ENCODE peak calls at places on chromosomes 2 and 18, in four cellular contexts. K is K562, N is GM12891, T is H1. D is an unnamed sample.

GRCh38 chr2:169641464-169641863 is 52.7 kb downstream of the CFAP210 start:
- DNase-seq in K (no peak), T (no peak), N (no peak), D (no peak)

GRCh38 chr2:157792345-157793052 is 83.6 kb downstream of the ACVR1 start:
- DNase-seq in T (no peak), N (no peak), K (peak; percentile 48), D (no peak)

GRCh38 chr18:61822879-61823278 is 69.9 kb downstream of the RNF152 start:
- DNase-seq in T (no peak), K (no peak), N (no peak), D (no peak)

GRCh38 chr18:1353025-1353424 is 448.4 kb downstream of the ADCYAP1 start:
- DNase-seq in N (no peak), K (no peak), T (no peak), D (no peak)

GRCh38 chr2:201633862-201634261 is 9.4 kb downstream of the TMEM237 start:
- DNase-seq in N (no peak), K (no peak), T (no peak), D (no peak)

GRCh38 chr2:99545622-99546021 is 55.8 kb upstream of the REV1 start:
- DNase-seq in K (no peak), T (no peak), N (no peak), D (no peak)

GRCh38 chr2:238820909-238821308 is 27.0 kb upstream of the TWIST2 start:
- DNase-seq in T (no peak), N (no peak), K (no peak), D (no peak)

GRCh38 chr2:33477473-33478468 is 1.3 kb downstream of the RASGRP3 start:
- DNase-seq in N (no peak), K (peak; percentile 68), T (no peak), D (no peak)

GRCh38 chr2:201880620-201881381 is 74.5 kb downstream of the CDK15 start:
- DNase-seq in N (no peak), K (peak; percentile 38), T (no peak), D (no peak)

GRCh38 chr2:241768251-241768711 is 8.3 kb upstream of the GAL3ST2 start:
- DNase-seq in N (no peak), T (peak; percentile 44), K (no peak), D (no peak)

GRCh38 chr2:241092677-241093076 is 9.4 kb downstream of the MTERF4 start:
- DNase-seq in N (no peak), T (no peak), K (no peak), D (no peak)

GRCh38 chr2:25669520-25669919 is 3.9 kb downstream of the DTNB start:
- DNase-seq in N (no peak), T (peak; percentile 61), K (no peak), D (no peak)

GRCh38 chr2:199471443-199472057 is 13.8 kb upstream of the SATB2 start:
- DNase-seq in K (peak; percentile 78), N (no peak), T (peak; percentile 94), D (no peak)

GRCh38 chr2:62501794-62502500 is 4.0 kb downstream of the TMEM17 start:
- DNase-seq in K (peak; percentile 52), N (no peak), T (no peak), D (no peak)

GRCh38 chr2:79512442-79513401 is at the start of gene CTNNA2:
- DNase-seq in N (peak; percentile 78), T (peak; percentile 89), K (peak; percentile 80), D (peak; percentile 27)

DNA sequence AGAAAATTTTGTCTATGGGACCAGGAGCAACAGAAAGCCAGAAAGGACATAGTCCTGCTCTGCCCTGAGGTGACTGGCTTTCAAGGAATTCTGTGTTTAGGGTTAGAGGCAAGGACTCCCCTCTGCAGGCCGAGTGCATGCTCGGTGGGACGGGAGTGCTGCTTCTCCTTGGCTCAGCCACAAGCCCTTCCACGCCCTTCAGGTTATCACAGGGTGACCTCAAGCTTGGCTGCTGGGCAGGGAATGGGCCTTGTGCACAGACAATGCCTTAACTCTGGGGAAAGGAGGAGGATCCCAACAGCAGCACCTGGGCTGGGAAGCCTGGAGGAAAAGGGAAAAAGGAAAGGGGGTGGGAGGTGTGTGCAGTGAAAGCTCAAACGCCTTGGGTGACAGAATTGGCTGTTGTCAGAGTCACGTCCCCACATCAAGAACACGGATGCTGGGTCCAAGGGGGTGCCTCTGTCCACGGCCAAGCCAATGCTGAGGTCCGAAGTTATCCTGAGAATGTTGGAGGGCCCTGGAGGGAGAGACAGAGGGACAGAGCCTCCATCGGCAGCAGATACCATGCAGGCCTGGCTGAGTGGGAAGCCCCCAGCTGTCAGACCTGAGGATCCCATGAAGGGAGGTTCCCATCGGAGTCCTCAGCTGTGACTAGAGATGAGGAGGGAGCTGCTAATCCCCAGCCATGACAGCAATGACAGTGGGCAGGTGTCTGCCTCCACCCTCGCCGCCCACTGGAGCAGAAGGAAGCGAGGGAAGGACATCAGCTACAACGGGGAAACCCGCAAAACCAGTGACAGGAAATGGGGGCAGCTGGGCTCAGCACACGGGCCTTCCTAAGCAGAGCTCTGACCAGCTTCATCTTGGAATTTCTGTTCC is 32.5 kb downstream of the FAM178B start:
- DNase-seq in K (no peak), N (no peak), T (no peak), D (no peak)
- TF ChIP-seq TAF1 in K (no peak), N (no peak), T (no peak), D (no peak)

GRCh38 chr18:48951448-48952286 is 902 bp upstream of the SMAD7 start:
- DNase-seq in K (peak; percentile 82), T (peak; percentile 76), N (peak; percentile 79), D (peak; percentile 68)
- TF ChIP-seq POLR2A in K (no peak), T (no peak), N (no peak), D (peak; percentile 64)

GRCh38 chr2:11024687-11025086 is 113.0 kb downstream of the KCNF1 start:
- DNase-seq in N (no peak), K (no peak), T (peak; percentile 2), D (no peak)

GRCh38 chr2:11028407-11028916 is 116.7 kb downstream of the KCNF1 start:
- DNase-seq in N (no peak), K (no peak), T (no peak), D (no peak)

GRCh38 chr2:11027195-11027594 is 115.5 kb downstream of the KCNF1 start:
- DNase-seq in N (no peak), K (no peak), T (no peak), D (no peak)

GRCh38 chr2:11024010-11024615 is 112.4 kb downstream of the KCNF1 start:
- DNase-seq in K (peak; percentile 8), N (no peak), T (peak; percentile 44), D (no peak)

DNA sequence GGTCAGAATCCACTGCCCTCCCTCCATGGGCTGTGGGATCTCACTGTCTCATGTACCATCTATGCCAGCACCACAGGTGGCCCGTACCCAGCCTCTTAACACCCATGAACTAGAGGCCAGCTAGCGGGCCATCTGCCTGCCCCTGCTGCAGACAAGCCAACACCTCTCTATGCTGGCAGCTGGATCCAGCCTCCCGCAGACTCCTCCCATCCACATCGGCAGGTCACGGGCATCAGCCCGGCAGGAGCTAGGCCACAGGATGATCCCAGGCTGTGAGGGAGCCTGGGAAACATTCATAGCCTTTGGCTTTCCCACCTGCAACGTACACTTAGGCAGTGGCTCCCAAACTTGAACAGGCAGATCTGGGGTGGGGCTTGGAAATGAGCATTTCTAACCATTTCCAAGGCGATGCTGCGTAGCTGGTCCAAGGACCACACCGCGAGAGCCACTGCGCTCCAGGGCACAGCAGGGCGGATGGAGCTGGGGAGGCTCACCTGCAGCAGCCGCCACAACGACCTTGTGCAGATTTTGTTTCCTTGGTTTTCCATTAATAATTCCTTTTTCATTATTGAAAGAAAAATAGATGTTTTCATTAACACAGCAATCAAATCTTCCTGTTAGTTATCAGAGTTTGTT is 114.7 kb downstream of the KCNF1 start:
- DNase-seq in K (no peak), T (no peak), N (no peak), D (no peak)
- TF ChIP-seq POLR2AphosphoS5 in K (no peak), T (no peak), N (no peak), D (no peak)

GRCh38 chr18:66129248-66129647 is 378.4 kb downstream of the CDH7 start:
- DNase-seq in T (no peak), K (no peak), N (no peak), D (no peak)
- TF ChIP-seq TAF1 in T (no peak), K (no peak), N (no peak), D (no peak)

DNA sequence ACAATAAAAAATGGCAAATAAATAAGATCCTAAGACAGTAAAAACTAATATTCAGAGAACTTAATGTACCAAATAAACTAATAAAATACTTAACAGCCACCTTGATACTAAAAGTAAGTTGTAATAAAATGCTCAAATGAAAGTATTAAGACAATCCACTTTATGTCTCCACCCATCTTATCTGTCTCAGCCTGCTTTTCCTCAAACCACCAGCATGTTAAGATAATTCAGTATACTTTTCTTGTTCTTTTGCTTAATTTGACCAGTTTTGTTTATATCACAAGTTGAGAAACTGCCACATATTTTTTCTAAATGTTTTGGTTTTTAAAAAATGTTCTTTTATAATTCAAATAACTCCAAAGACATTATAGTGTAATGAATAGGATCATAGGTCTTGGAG is 142.0 kb downstream of the MBD5 start:
- DNase-seq in T (no peak), N (no peak), K (peak; percentile 9), D (no peak)
- TF ChIP-seq POLR2A in T (no peak), N (no peak), K (no peak), D (no peak)

GRCh38 chr2:30208453-30208852 is 22.9 kb upstream of the LBH start:
- DNase-seq in T (peak; percentile 57), N (no peak), K (peak; percentile 75), D (no peak)
- TF ChIP-seq POLR2AphosphoS5 in T (no peak), N (no peak), K (no peak), D (no peak)

DNA sequence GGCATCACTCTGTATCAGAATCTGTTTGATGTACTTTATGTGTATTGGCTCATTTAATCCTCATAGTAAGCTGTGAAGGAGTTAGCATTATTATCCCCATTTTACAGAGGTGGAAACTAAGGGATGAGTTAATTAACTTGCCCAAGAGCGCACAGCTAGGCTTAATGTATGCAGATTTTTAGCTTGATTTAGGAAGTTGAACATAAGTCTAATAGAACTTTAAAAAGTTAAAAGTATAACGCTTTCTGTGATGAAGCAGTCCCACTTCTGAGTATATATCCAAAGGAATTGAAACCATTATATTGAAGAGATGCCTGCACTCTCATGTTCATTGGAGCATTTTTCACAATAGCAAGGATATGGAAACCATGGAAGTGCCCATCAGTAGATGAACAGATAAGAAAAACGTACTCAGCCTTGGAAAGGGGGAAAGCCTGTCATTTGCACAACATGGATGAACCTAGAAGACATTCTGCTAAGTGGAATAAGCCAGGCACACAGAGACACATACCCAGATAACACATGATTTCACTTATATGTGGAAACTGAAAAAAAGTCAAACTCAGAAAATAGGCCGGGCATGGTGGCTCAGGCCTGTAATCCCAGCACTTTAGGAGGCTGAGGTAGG is 32.2 kb downstream of the EML4 start:
- DNase-seq in T (no peak), N (no peak), K (no peak), D (no peak)
- TF ChIP-seq TAF1 in T (no peak), N (no peak), K (no peak), D (no peak)

DNA sequence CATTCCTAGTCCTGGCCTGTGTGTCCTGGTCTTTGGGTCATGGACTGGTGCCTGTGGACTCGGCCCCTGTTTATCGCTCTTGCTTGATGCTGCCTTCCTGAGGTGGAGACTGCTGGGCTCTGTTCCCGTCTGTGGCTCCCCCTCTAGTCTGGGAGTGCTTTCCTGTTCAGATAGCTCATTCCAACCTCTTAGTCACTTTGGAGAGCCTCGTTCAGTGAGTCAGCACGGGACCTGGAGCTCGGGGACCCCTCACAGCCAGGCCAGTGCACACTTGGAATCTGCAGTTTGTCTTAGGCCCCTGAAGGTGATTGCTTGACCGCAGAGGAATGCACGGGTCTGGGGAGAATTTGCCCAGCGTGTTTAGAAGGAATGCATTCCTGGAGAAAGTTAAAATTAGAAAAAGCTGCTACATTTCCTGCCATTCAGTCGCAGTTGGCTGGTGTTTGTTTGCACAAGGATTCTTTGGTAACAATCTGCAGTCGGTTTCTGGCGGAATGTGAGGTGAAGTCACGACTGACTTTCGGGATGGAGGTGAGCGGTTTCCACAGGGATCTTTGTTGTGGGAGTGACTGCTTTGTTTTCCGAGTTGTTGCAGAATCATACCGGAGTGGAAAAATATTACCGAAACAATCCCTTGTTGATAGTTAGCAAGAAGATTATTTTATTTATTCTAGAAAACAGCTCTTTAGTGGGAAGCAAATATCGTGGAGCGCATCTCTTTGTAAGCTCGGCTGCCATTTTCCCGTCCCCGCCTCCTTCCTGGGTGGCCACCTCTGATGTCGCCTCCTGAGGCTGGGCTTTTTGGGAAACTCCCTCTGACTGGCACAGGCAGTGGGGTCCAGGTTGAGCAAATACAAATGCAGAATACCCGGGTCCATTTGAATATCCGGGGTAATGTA is 29.6 kb downstream of the SH3BP4 start:
- DNase-seq in N (no peak), K (no peak), T (peak; percentile 64), D (no peak)
- TF ChIP-seq POLR2A in N (no peak), K (no peak), T (no peak), D (no peak)